ENCODE peak calls at places on chromosome 22, in eight cellular contexts. Y, I, B, S, A, O, T and W are unnamed samples.
A peak's percentile ranks its signal among the peaks of the same experiment; 100 is the strongest.

GRCh38 chr22:50699001-50699753 is 26.6 kb downstream of the SHANK3 start:
- DNase-seq in Y (no peak), I (no peak), B (no peak), S (no peak), A (no peak), O (no peak), T (peak; percentile 48), W (peak; percentile 18)

GRCh38 chr22:47779474-47779873 is 1017.0 kb downstream of the TBC1D22A start:
- DNase-seq in Y (no peak), I (no peak), B (no peak), S (no peak), A (peak; percentile 36), O (no peak), T (no peak), W (no peak)

GRCh38 chr22:44444341-44445306 is 53.4 kb downstream of the RTL6 start:
- DNase-seq in Y (no peak), I (no peak), B (no peak), S (no peak), A (peak; percentile 53), O (no peak), T (peak; percentile 52), W (no peak)

GRCh38 chr22:49993649-49994360 is 18.8 kb downstream of the IL17REL start:
- DNase-seq in Y (no peak), I (no peak), B (no peak), S (no peak), A (no peak), O (no peak), T (peak; percentile 48), W (no peak)

GRCh38 chr22:43305806-43306205 is 37.4 kb downstream of the SCUBE1 start:
- DNase-seq in Y (no peak), I (no peak), B (no peak), S (no peak), A (no peak), O (no peak), T (no peak), W (no peak)

GRCh38 chr22:26259510-26259909 is 90.2 kb downstream of the SEZ6L start:
- DNase-seq in Y (peak; percentile 35), I (peak; percentile 57), B (peak; percentile 22), S (peak; percentile 32), A (peak; percentile 82), O (peak; percentile 68), T (no peak), W (no peak)

GRCh38 chr22:44442856-44443595 is 55.0 kb downstream of the RTL6 start:
- DNase-seq in Y (no peak), I (no peak), B (no peak), S (no peak), A (no peak), O (peak; percentile 25), T (peak; percentile 54), W (no peak)

GRCh38 chr22:30830907-30831306 is 136.2 kb downstream of the OSBP2 start:
- DNase-seq in Y (peak; percentile 92), I (no peak), B (peak; percentile 97), S (no peak), A (no peak), O (no peak), T (no peak), W (no peak)

GRCh38 chr22:44463151-44463550 is 34.9 kb downstream of the RTL6 start:
- DNase-seq in Y (no peak), I (no peak), B (no peak), S (no peak), A (no peak), O (no peak), T (no peak), W (no peak)

GRCh38 chr22:28154856-28155255 is 235.8 kb upstream of the PITPNB start:
- DNase-seq in Y (no peak), I (no peak), B (peak; percentile 46), S (no peak), A (no peak), O (no peak), T (no peak), W (no peak)

GRCh38 chr22:43543522-43544281 is 131.9 kb downstream of the MPPED1 start:
- DNase-seq in Y (no peak), I (no peak), B (no peak), S (no peak), A (no peak), O (no peak), T (no peak), W (no peak)

GRCh38 chr22:48517039-48518030 is 1310.3 kb downstream of the BRD1 start:
- DNase-seq in Y (no peak), I (no peak), B (no peak), S (peak; percentile 68), A (peak; percentile 38), O (peak; percentile 39), T (no peak), W (no peak)

GRCh38 chr22:25492950-25493790 is 71.3 kb upstream of the GRK3 start:
- DNase-seq in Y (no peak), I (no peak), B (no peak), S (no peak), A (no peak), O (no peak), T (no peak), W (peak; percentile 69)

GRCh38 chr22:20494978-20495860 is at the start of gene KLHL22:
- DNase-seq in Y (peak; percentile 65), I (peak; percentile 39), B (peak; percentile 38), S (peak; percentile 4), A (no peak), O (peak; percentile 39), T (peak; percentile 75), W (no peak)

GRCh38 chr22:32996702-32997101 is 61.5 kb downstream of the SYN3 start:
- DNase-seq in Y (peak; percentile 60), I (peak; percentile 25), B (peak; percentile 19), S (no peak), A (no peak), O (no peak), T (peak; percentile 91), W (no peak)

GRCh38 chr22:42814215-42814614 is 42.9 kb downstream of the ARFGAP3 start:
- DNase-seq in Y (no peak), I (no peak), B (no peak), S (no peak), A (no peak), O (no peak), T (no peak), W (no peak)

GRCh38 chr22:19991645-19992451 is 24.8 kb downstream of the ARVCF start:
- DNase-seq in Y (no peak), I (no peak), B (no peak), S (no peak), A (no peak), O (no peak), T (no peak), W (no peak)

GRCh38 chr22:26429458-26430238 is 588 bp downstream of the ASPHD2 start:
- DNase-seq in Y (no peak), I (peak; percentile 25), B (no peak), S (no peak), A (no peak), O (no peak), T (no peak), W (no peak)

GRCh38 chr22:45205624-45205925 is 35.1 kb downstream of the KIAA0930 start:
- DNase-seq in Y (no peak), I (no peak), B (no peak), S (no peak), A (no peak), O (no peak), T (no peak), W (no peak)

GRCh38 chr22:48039326-48039725 is 1276.9 kb downstream of the TBC1D22A start:
- DNase-seq in Y (no peak), I (no peak), B (no peak), S (no peak), A (no peak), O (no peak), T (no peak), W (no peak)

GRCh38 chr22:27419473-27419872 is 382.1 kb downstream of the MN1 start:
- DNase-seq in Y (peak; percentile 39), I (no peak), B (peak; percentile 49), S (no peak), A (no peak), O (no peak), T (no peak), W (no peak)

GRCh38 chr22:41885116-41885515 is 29.8 kb downstream of the SHISA8 start:
- DNase-seq in Y (no peak), I (no peak), B (no peak), S (no peak), A (no peak), O (no peak), T (no peak), W (no peak)

GRCh38 chr22:23772315-23773246 is at the start of gene MMP11:
- DNase-seq in Y (peak; percentile 73), I (peak; percentile 86), B (peak; percentile 37), S (peak; percentile 59), A (peak; percentile 88), O (peak; percentile 52), T (peak; percentile 81), W (peak; percentile 82)
- TF ChIP-seq CTCF in Y (no peak), I (no peak), B (no peak), S (no peak), A (no peak), O (no peak), T (no peak), W (no peak)

DNA sequence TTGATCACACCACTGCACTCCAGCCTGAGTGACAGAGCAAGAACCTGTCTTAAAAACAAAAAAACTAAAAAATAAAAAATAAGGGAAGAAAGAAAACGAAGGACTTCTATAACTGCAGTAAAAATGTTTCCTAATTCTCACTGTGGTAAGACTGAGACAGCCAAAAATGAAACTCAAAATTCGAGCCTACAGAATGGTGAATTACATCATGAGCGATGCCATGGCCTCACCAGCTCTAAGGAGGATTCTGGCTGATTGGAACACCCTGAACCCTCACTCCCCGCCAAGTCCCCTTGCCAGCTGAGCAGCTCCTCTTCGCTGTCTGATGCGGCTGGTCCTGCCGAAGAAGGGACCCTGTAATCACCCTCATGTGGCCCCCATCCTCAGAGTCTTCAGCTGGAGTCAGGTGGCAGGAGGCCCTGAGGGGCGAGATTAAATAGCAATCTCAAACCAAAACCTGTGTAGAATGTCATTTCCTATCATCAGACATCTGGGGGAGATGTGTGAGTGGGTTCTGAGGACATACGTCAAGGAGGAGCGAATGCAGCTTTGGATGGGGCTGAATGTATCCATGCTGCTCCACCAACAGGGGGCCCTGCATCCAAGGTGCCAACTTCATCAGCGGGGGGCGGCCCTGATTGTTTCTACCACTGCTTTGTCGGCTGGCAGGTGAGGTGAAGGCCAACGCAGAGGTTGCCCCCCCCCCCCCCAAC is 29.2 kb downstream of the PDGFB start:
- DNase-seq in Y (no peak), I (no peak), B (no peak), S (no peak), A (peak; percentile 45), O (no peak), T (peak; percentile 49), W (no peak)
- TF ChIP-seq CTCF in Y (peak; percentile 13), I (peak; percentile 19), B (peak; percentile 32), S (peak; percentile 47), A (peak; percentile 53), O (peak; percentile 44), T (peak; percentile 35), W (peak; percentile 41)

GRCh38 chr22:29524440-29525191 is 28.9 kb downstream of the THOC5 start:
- DNase-seq in Y (peak; percentile 32), I (peak; percentile 29), B (peak; percentile 25), S (peak; percentile 3), A (peak; percentile 59), O (peak; percentile 51), T (no peak), W (peak; percentile 41)
- TF ChIP-seq CTCF in Y (peak; percentile 52), I (peak; percentile 36), B (peak; percentile 38), S (peak; percentile 54), A (peak; percentile 54), O (peak; percentile 12), T (peak; percentile 28), W (no peak)

DNA sequence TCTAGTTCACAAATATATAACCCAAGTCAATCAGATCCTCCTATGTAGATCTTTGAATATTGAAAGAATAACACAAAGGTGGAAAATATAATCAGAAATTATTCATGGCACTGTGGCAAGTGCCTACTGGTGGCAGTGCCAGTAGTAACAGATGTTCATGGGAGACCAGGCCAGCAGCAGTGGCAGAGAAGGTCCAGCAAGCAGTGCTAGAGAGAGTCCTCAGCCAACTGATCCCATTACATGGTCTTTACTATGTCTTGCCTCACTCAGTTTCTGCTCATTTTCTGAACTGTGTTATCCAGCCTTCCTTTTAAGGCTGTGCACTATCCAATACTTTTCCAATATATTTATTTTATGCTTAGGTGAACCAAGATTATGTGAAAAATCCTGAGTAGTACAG is 124.9 kb downstream of the MRTFA start:
- DNase-seq in Y (no peak), I (no peak), B (no peak), S (no peak), A (no peak), O (no peak), T (no peak), W (no peak)
- TF ChIP-seq CTCF in Y (no peak), I (no peak), B (no peak), S (no peak), A (no peak), O (no peak), T (no peak), W (no peak)